ENCODE peak calls at places on chromosomes 5 and 9, in nine cellular contexts. A, G, V, Y, J, U, Q, I and L are unnamed samples.

GRCh38 chr5:96967400-96967799 is 31.5 kb downstream of the LNPEP start:
- DNase-seq in A (no peak), G (no peak), V (no peak), Y (no peak), J (no peak), U (no peak), Q (no peak), I (no peak), L (no peak)

GRCh38 chr9:110479481-110479880 is 100.1 kb downstream of the SVEP1 start:
- DNase-seq in A (no peak), G (no peak), V (no peak), Y (no peak), J (no peak), U (no peak), Q (no peak), I (no peak), L (no peak)

GRCh38 chr5:177086918-177087706 is 397 bp downstream of the FGFR4 start:
- DNase-seq in A (peak), G (peak), V (peak), Y (peak), J (peak), U (peak), Q (no peak), I (peak), L (peak)

GRCh38 chr5:180305481-180305880 is 13.6 kb upstream of the MAPK9 start:
- DNase-seq in A (no peak), G (peak), V (no peak), Y (no peak), J (no peak), U (no peak), Q (no peak), I (no peak), L (no peak)

GRCh38 chr5:13143630-13144029 is 800.9 kb downstream of the DNAH5 start:
- DNase-seq in A (no peak), G (no peak), V (no peak), Y (peak), J (no peak), U (no peak), Q (no peak), I (no peak), L (no peak)

GRCh38 chr5:141640051-141640415 is 3.2 kb downstream of the RELL2 start:
- DNase-seq in A (no peak), G (no peak), V (no peak), Y (no peak), J (no peak), U (no peak), Q (no peak), I (no peak), L (no peak)

GRCh38 chr9:98635374-98635773 is 73.4 kb downstream of the GABBR2 start:
- DNase-seq in A (no peak), G (no peak), V (no peak), Y (peak), J (no peak), U (no peak), Q (no peak), I (no peak), L (no peak)

GRCh38 chr5:52859619-52860018 is 71.9 kb downstream of the ITGA1 start:
- DNase-seq in A (no peak), G (no peak), V (no peak), Y (no peak), J (no peak), U (no peak), Q (peak), I (no peak), L (no peak)

GRCh38 chr5:88675159-88675757 is 207.7 kb downstream of the MEF2C start:
- DNase-seq in A (no peak), G (no peak), V (no peak), Y (no peak), J (no peak), U (no peak), Q (no peak), I (no peak), L (no peak)

GRCh38 chr5:150155258-150156032 is at the start of gene PDGFRB:
- DNase-seq in A (peak), G (peak), V (peak), Y (peak), J (peak), U (no peak), Q (peak), I (peak), L (peak)

GRCh38 chr5:41083306-41083705 is 12.2 kb upstream of the MROH2B start:
- DNase-seq in A (no peak), G (no peak), V (no peak), Y (no peak), J (no peak), U (no peak), Q (no peak), I (no peak), L (no peak)

GRCh38 chr5:142492781-142493281 is 168.0 kb upstream of the SPRY4 start:
- DNase-seq in A (no peak), G (no peak), V (no peak), Y (no peak), J (no peak), U (no peak), Q (peak), I (peak), L (no peak)

GRCh38 chr5:82419559-82420332 is 141.6 kb upstream of the RPS23 start:
- DNase-seq in A (no peak), G (no peak), V (no peak), Y (no peak), J (no peak), U (no peak), Q (no peak), I (no peak), L (no peak)

GRCh38 chr5:33530183-33530962 is 89.6 kb downstream of the TARS1 start:
- DNase-seq in A (no peak), G (peak), V (no peak), Y (no peak), J (no peak), U (no peak), Q (no peak), I (no peak), L (no peak)

DNA sequence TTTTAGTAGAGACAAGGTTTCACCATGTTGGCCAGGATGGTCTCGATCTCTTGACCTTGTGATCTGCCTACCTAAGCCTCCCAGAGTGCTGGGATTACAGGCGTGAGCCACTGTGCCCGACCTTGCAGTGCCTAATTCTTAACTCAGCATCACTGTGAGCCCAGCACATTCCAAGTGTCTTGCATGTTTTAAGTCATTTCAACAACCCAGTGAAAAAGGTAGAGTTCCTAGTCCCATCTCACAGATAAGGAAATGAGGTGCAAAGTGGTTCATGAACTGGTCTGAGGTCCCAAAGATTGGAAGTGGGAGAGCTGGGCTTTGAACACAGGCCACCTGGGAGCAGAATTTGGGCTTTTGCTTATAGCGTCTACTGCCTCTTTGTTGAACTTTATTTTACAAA is 68.0 kb downstream of the ZNF366 start:
- DNase-seq in A (no peak), G (no peak), V (no peak), Y (no peak), J (no peak), U (no peak), Q (no peak), I (no peak), L (no peak)
- TF ChIP-seq CTCF in A (no peak), G (no peak), V (no peak), Y (no peak), J (no peak), U (no peak), Q (no peak), I (no peak), L (no peak)

GRCh38 chr5:35598707-35599370 is 18.8 kb upstream of the SPEF2 start:
- DNase-seq in A (no peak), G (no peak), V (no peak), Y (no peak), J (peak), U (no peak), Q (no peak), I (no peak), L (no peak)
- TF ChIP-seq CTCF in A (no peak), G (no peak), V (no peak), Y (no peak), J (peak), U (peak), Q (no peak), I (no peak), L (no peak)

DNA sequence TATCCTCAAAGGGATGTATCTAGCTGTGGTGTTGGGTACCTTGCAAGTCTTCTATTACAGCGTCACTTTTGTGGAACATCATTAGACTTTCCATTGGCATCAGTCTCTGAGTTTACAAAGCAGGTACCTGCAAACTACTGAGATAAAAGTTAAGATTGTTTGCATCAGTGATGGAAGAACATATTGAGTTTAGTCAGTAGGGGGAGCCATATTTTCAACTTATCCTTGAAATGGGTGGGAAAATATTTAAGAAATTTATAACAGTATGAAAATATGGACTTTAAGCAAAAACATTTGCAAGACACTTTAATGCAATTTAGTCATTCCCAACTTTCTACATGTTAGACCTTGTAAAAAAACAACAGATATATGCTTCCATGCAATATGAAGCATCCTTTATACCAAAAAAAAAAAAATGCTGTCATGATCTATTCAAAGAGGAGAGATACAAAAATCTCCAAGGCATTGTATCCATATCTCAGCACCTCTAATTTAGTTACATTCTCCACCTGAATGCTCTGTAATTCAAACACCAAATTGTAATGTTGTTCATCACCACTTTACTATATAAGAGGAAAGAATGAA is 98.6 kb upstream of the ADAMTS19 start:
- DNase-seq in A (peak), G (no peak), V (no peak), Y (no peak), J (no peak), U (no peak), Q (peak), I (no peak), L (no peak)
- TF ChIP-seq CTCF in A (peak), G (peak), V (no peak), Y (peak), J (peak), U (peak), Q (peak), I (no peak), L (peak)

GRCh38 chr9:108443741-108444140 is 412.0 kb downstream of the ACTL7B start:
- DNase-seq in A (no peak), G (no peak), V (no peak), Y (peak), J (no peak), U (no peak), Q (peak), I (no peak), L (no peak)
- TF ChIP-seq CTCF in A (no peak), G (no peak), V (no peak), Y (no peak), J (no peak), U (no peak), Q (peak), I (no peak), L (no peak)

GRCh38 chr5:120327180-120327579 is 136.9 kb upstream of the PRR16 start:
- DNase-seq in A (no peak), G (no peak), V (no peak), Y (no peak), J (no peak), U (no peak), Q (peak), I (no peak), L (no peak)
- TF ChIP-seq CTCF in A (no peak), G (no peak), V (no peak), Y (peak), J (no peak), U (no peak), Q (peak), I (no peak), L (no peak)

GRCh38 chr5:77230727-77231469 is 20.4 kb downstream of the PDE8B start:
- DNase-seq in A (no peak), G (no peak), V (no peak), Y (no peak), J (no peak), U (no peak), Q (no peak), I (no peak), L (no peak)
- TF ChIP-seq CTCF in A (no peak), G (no peak), V (peak), Y (no peak), J (no peak), U (no peak), Q (no peak), I (no peak), L (no peak)

DNA sequence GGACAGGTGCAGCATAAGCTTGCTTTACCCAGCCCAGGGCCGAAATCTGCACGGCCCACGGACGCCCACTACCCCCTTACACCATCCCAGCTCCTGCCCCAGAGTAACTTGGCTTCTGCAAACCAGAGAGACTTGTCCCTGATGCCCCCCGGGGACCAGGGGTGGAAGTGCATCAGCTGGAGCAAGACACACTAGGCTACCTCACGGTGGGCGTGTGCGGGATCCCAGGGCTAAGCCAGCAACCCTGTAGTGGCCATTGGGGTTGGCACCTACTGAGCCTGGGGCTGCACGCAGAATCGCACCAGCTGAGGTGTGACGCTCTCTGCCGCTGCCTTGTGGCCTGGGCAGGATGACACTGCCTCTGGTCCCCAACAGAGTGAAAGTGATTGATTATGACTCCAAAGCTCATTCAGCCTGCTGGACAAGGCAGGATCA is 6.1 kb upstream of the ZNF79 start:
- DNase-seq in A (peak), G (peak), V (peak), Y (no peak), J (no peak), U (no peak), Q (no peak), I (no peak), L (peak)
- TF ChIP-seq CTCF in A (peak), G (peak), V (peak), Y (no peak), J (no peak), U (peak), Q (peak), I (no peak), L (peak)

DNA sequence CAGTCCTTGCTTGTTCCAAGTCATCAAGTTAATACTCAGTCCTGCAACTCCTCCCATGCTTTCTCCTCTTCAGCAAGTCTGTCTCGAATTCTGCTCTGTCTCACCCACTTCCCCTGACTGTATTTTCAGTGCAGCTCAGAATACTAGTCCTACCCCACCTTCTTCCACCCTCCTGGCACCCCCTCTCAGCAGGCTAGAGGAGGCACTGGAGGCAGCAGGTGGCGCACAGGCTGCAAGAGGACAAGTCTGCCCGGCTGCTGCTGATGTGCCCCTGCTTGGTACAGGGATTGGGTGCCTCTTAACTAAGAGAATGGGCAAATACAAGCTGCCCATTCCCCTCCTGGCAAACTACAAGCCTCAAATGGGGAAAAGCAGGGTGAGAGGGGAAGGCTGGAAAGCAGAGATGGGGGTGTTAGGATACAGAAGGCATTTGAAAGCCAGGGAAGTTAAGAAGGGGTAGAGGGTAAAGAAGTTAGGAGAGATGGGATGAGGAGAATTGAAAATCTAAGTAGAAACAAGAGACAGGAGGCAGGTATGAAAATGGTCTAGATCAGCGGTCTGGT is 5.0 kb downstream of the TLN1 start:
- DNase-seq in A (no peak), G (peak), V (peak), Y (no peak), J (no peak), U (no peak), Q (peak), I (no peak), L (no peak)
- TF ChIP-seq CTCF in A (peak), G (no peak), V (peak), Y (no peak), J (no peak), U (no peak), Q (no peak), I (no peak), L (no peak)

GRCh38 chr9:33690156-33690908 is 105.0 kb upstream of the PRSS3 start:
- DNase-seq in A (no peak), G (no peak), V (no peak), Y (no peak), J (no peak), U (no peak), Q (no peak), I (no peak), L (no peak)
- TF ChIP-seq CTCF in A (no peak), G (no peak), V (no peak), Y (no peak), J (no peak), U (no peak), Q (no peak), I (no peak), L (no peak)

GRCh38 chr9:106062252-106062651 is 367.9 kb downstream of the TMEM38B start:
- DNase-seq in A (no peak), G (no peak), V (no peak), Y (no peak), J (no peak), U (no peak), Q (no peak), I (no peak), L (no peak)
- TF ChIP-seq CTCF in A (no peak), G (no peak), V (no peak), Y (no peak), J (no peak), U (no peak), Q (no peak), I (no peak), L (no peak)